ENCODE peak calls at places on chromosome 11, in four cellular contexts. One of them, this sample, is unnamed.

GRCh38 chr11:124194696-124195418 is 11.7 kb downstream of the OR10D3 start:
- DNase-seq in mammary epithelial cell: peak
- DNase-seq in spleen: no peak
- DNase-seq in lower leg skin: peak
- DNase-seq in this sample: no peak

GRCh38 chr11:72836111-72836510 is 21.9 kb downstream of the ATG16L2 start:
- DNase-seq in mammary epithelial cell: no peak
- DNase-seq in spleen: no peak
- DNase-seq in lower leg skin: no peak
- DNase-seq in this sample: no peak

GRCh38 chr11:43987384-43988039 is 45.1 kb downstream of the C11orf96 start:
- DNase-seq in mammary epithelial cell: peak
- DNase-seq in spleen: no peak
- DNase-seq in lower leg skin: peak
- DNase-seq in this sample: peak

GRCh38 chr11:16226245-16226644 is 130.1 kb downstream of the SOX6 start:
- DNase-seq in mammary epithelial cell: peak
- DNase-seq in spleen: no peak
- DNase-seq in lower leg skin: no peak
- DNase-seq in this sample: no peak

GRCh38 chr11:104338186-104338585 is 174.2 kb upstream of the PDGFD start:
- DNase-seq in mammary epithelial cell: peak
- DNase-seq in spleen: no peak
- DNase-seq in lower leg skin: no peak
- DNase-seq in this sample: no peak

GRCh38 chr11:133982901-133983300 is 26.1 kb upstream of the IGSF9B start:
- DNase-seq in mammary epithelial cell: no peak
- DNase-seq in spleen: no peak
- DNase-seq in lower leg skin: no peak
- DNase-seq in this sample: no peak

GRCh38 chr11:17743808-17744119 is 9.2 kb downstream of the KCNC1 start:
- DNase-seq in mammary epithelial cell: no peak
- DNase-seq in spleen: peak
- DNase-seq in lower leg skin: no peak
- DNase-seq in this sample: no peak

GRCh38 chr11:130439160-130439519 is 9.3 kb upstream of the ADAMTS15 start:
- DNase-seq in mammary epithelial cell: no peak
- DNase-seq in spleen: no peak
- DNase-seq in lower leg skin: no peak
- DNase-seq in this sample: no peak

GRCh38 chr11:117932987-117933386 is 3.8 kb upstream of the TMPRSS13 start:
- DNase-seq in mammary epithelial cell: no peak
- DNase-seq in spleen: no peak
- DNase-seq in lower leg skin: no peak
- DNase-seq in this sample: no peak

GRCh38 chr11:69925366-69926196 is 106.4 kb upstream of the FGF3 start:
- DNase-seq in mammary epithelial cell: no peak
- DNase-seq in spleen: peak
- DNase-seq in lower leg skin: no peak
- DNase-seq in this sample: no peak

GRCh38 chr11:112459001-112459400 is 198.3 kb upstream of the PLET1 start:
- DNase-seq in mammary epithelial cell: no peak
- DNase-seq in spleen: no peak
- DNase-seq in lower leg skin: no peak
- DNase-seq in this sample: no peak

GRCh38 chr11:132422725-132423124 is 1052.3 kb downstream of the NTM start:
- DNase-seq in mammary epithelial cell: no peak
- DNase-seq in spleen: no peak
- DNase-seq in lower leg skin: no peak
- DNase-seq in this sample: no peak

GRCh38 chr11:19808076-19808911 is 95.7 kb downstream of the NAV2 start:
- DNase-seq in mammary epithelial cell: no peak
- DNase-seq in spleen: no peak
- DNase-seq in lower leg skin: no peak
- DNase-seq in this sample: no peak

GRCh38 chr11:47233989-47234668 is 14.5 kb downstream of the ACP2 start:
- DNase-seq in mammary epithelial cell: peak
- DNase-seq in spleen: no peak
- DNase-seq in lower leg skin: no peak
- DNase-seq in this sample: no peak
- TF ChIP-seq CTCF in mammary epithelial cell: no peak
- TF ChIP-seq CTCF in spleen: no peak
- TF ChIP-seq CTCF in lower leg skin: no peak
- TF ChIP-seq CTCF in this sample: peak

GRCh38 chr11:126305699-126306098 is 1.8 kb downstream of the DCPS start:
- DNase-seq in mammary epithelial cell: no peak
- DNase-seq in spleen: no peak
- DNase-seq in lower leg skin: no peak
- DNase-seq in this sample: no peak
- TF ChIP-seq CTCF in mammary epithelial cell: no peak
- TF ChIP-seq CTCF in spleen: no peak
- TF ChIP-seq CTCF in lower leg skin: no peak
- TF ChIP-seq CTCF in this sample: no peak

GRCh38 chr11:80849253-80849652 is 1408.4 kb upstream of the TENM4 start:
- DNase-seq in mammary epithelial cell: no peak
- DNase-seq in spleen: no peak
- DNase-seq in lower leg skin: no peak
- DNase-seq in this sample: no peak
- TF ChIP-seq CTCF in mammary epithelial cell: no peak
- TF ChIP-seq CTCF in spleen: no peak
- TF ChIP-seq CTCF in lower leg skin: no peak
- TF ChIP-seq CTCF in this sample: no peak

DNA sequence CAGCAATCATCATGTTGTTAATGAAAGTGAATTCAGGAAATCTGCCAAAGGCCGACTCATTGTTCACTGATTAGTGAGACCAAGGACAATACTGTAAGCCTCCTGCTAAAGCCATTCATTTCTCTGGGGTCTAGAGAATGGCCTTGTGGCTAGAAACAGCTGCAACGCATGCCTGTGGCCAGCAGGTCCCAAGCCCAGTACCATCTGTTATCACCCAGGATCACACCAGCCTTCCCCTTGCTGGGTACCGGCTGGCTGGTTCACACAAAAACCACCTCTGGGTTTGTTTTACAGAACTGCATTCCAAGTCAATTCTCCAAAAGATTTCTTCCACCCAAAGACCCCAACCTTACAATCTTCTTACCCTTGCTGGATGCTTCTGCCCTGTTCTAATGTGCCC is 1.1 kb downstream of the PLAAT5 start:
- DNase-seq in mammary epithelial cell: no peak
- DNase-seq in spleen: no peak
- DNase-seq in lower leg skin: no peak
- DNase-seq in this sample: no peak
- TF ChIP-seq CTCF in mammary epithelial cell: no peak
- TF ChIP-seq CTCF in spleen: no peak
- TF ChIP-seq CTCF in lower leg skin: no peak
- TF ChIP-seq CTCF in this sample: no peak

GRCh38 chr11:57562596-57562995 is 4.9 kb downstream of the UBE2L6 start:
- DNase-seq in mammary epithelial cell: peak
- DNase-seq in spleen: no peak
- DNase-seq in lower leg skin: no peak
- DNase-seq in this sample: no peak
- TF ChIP-seq CTCF in mammary epithelial cell: peak
- TF ChIP-seq CTCF in spleen: no peak
- TF ChIP-seq CTCF in lower leg skin: no peak
- TF ChIP-seq CTCF in this sample: no peak

GRCh38 chr11:86606849-86607481 is 65.5 kb downstream of the ME3 start:
- DNase-seq in mammary epithelial cell: no peak
- DNase-seq in spleen: no peak
- DNase-seq in lower leg skin: no peak
- DNase-seq in this sample: no peak
- TF ChIP-seq CTCF in mammary epithelial cell: no peak
- TF ChIP-seq CTCF in spleen: no peak
- TF ChIP-seq CTCF in lower leg skin: no peak
- TF ChIP-seq CTCF in this sample: peak

DNA sequence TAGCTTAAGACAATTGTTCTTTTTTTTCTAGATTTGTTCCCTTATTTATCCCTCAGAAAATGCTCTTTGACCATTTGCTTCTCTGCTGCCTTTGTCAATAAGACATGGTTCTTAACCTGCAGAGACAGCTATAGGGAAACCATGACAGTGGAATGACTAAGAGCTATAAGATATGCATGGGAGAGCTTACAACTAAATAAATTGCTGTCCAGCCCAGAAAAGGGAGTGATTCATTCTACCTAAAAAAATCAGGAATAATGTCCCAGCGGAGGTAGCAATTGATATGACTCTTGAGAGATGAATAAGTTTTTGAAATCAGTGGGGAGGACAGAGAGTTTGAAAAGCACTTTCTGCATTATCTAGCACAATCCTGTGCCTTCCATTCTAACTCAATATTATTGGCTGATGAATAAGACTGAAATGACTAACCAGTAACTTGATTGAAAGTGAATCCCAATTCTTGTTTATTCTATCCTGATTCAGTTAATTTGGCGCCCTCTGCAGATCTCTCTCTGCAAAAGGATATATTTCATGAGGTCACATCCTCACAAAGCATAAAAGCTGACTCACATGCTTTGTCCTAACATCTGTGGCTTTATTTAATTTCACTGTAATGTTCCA is 680.5 kb upstream of the API5 start:
- DNase-seq in mammary epithelial cell: peak
- DNase-seq in spleen: no peak
- DNase-seq in lower leg skin: no peak
- DNase-seq in this sample: peak
- TF ChIP-seq CTCF in mammary epithelial cell: peak
- TF ChIP-seq CTCF in spleen: no peak
- TF ChIP-seq CTCF in lower leg skin: no peak
- TF ChIP-seq CTCF in this sample: peak

DNA sequence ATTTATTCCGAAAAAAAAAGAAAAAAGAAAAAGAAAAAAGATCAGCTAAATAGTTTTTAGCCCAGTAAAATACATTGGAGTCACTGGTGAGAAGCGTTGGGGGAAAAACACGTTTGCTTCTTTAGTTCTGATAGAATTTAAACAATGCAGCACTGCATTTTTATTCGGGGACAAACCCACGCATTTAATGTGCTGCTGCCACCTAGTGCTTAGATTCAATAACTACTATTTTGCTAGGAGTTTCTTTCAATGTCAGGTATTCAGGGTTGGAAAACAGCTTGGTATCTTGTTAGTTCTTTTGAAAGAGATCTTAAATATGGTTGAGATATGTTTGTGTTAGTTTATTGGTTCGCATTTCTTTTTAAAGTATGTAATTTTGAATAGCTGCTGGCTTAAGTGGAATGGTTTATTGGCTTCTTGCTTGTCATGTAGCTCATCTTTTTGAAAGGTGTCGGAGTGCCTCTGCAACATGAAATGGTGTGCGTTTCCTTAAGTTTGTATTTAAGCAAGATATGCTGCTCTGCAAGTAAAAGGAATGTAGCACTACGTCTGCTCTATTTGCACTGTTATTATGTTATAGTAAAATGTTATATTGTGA is 41.9 kb downstream of the SVIP start:
- DNase-seq in mammary epithelial cell: peak
- DNase-seq in spleen: no peak
- DNase-seq in lower leg skin: no peak
- DNase-seq in this sample: peak
- TF ChIP-seq CTCF in mammary epithelial cell: peak
- TF ChIP-seq CTCF in spleen: peak
- TF ChIP-seq CTCF in lower leg skin: no peak
- TF ChIP-seq CTCF in this sample: peak

DNA sequence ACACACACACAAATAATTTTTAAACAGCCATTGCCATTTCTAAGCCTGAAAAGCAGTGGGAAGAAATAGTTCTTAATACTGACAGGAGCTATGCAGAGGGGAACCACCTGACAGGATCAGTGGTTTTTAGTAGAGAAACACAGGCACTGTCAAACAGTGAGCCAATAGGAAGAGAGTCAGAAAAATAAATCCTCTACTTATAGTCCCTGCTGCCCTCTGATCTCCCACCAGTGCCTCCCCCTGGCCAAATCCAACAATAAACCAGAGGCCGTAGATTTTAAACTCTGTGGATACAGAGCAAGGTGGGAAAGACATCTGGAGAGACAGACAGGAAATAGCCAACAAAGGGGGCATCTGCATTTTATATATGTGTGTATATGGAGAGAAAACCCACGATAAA is 7.9 kb upstream of the OR56B4 start:
- DNase-seq in mammary epithelial cell: no peak
- DNase-seq in spleen: no peak
- DNase-seq in lower leg skin: no peak
- DNase-seq in this sample: no peak
- TF ChIP-seq CTCF in mammary epithelial cell: no peak
- TF ChIP-seq CTCF in spleen: no peak
- TF ChIP-seq CTCF in lower leg skin: no peak
- TF ChIP-seq CTCF in this sample: no peak

GRCh38 chr11:762421-763072 is 14.7 kb downstream of the GATD1 start:
- DNase-seq in mammary epithelial cell: peak
- DNase-seq in spleen: peak
- DNase-seq in lower leg skin: no peak
- DNase-seq in this sample: no peak
- TF ChIP-seq CTCF in mammary epithelial cell: peak
- TF ChIP-seq CTCF in spleen: no peak
- TF ChIP-seq CTCF in lower leg skin: no peak
- TF ChIP-seq CTCF in this sample: peak

This sample was measured in BJ.